ENCODE peak calls at places on chromosome 18, in eight cellular contexts. One of them, this sample, is unnamed.

GRCh38 chr18:14089176-14089575 is 43.1 kb downstream of the ZNF519 start:
- DNase-seq in C1 segment of cervical spinal cord: no peak
- DNase-seq in naive B cell: no peak
- DNase-seq in AG08396: no peak
- DNase-seq in activated T-helper 1 cell treated with Interleukin-2 at 50 U/mL for 16 hours: no peak
- DNase-seq in epithelial cell of esophagus: no peak
- DNase-seq in HAP-1: no peak
- DNase-seq in activated T-cell treated with anti-CD3 and anti-CD28 coated beads for 4 hours: no peak
- DNase-seq in this sample: no peak

GRCh38 chr18:62339106-62339988 is 14.2 kb downstream of the TNFRSF11A start:
- DNase-seq in C1 segment of cervical spinal cord: no peak
- DNase-seq in naive B cell: no peak
- DNase-seq in AG08396: peak; percentile 49
- DNase-seq in activated T-helper 1 cell treated with Interleukin-2 at 50 U/mL for 16 hours: no peak
- DNase-seq in epithelial cell of esophagus: peak; percentile 81
- DNase-seq in HAP-1: no peak
- DNase-seq in activated T-cell treated with anti-CD3 and anti-CD28 coated beads for 4 hours: no peak
- DNase-seq in this sample: no peak

GRCh38 chr18:24837065-24837464 is 376.6 kb downstream of the HRH4 start:
- DNase-seq in C1 segment of cervical spinal cord: no peak
- DNase-seq in naive B cell: no peak
- DNase-seq in AG08396: peak; percentile 70
- DNase-seq in activated T-helper 1 cell treated with Interleukin-2 at 50 U/mL for 16 hours: no peak
- DNase-seq in epithelial cell of esophagus: peak; percentile 4
- DNase-seq in HAP-1: no peak
- DNase-seq in activated T-cell treated with anti-CD3 and anti-CD28 coated beads for 4 hours: no peak
- DNase-seq in this sample: peak; percentile 16

GRCh38 chr18:71450258-71450657 is 1093.9 kb downstream of the CBLN2 start:
- DNase-seq in C1 segment of cervical spinal cord: no peak
- DNase-seq in naive B cell: no peak
- DNase-seq in AG08396: no peak
- DNase-seq in activated T-helper 1 cell treated with Interleukin-2 at 50 U/mL for 16 hours: no peak
- DNase-seq in epithelial cell of esophagus: no peak
- DNase-seq in HAP-1: no peak
- DNase-seq in activated T-cell treated with anti-CD3 and anti-CD28 coated beads for 4 hours: no peak
- DNase-seq in this sample: no peak

GRCh38 chr18:26865557-26865956 is at the start of gene AQP4:
- DNase-seq in C1 segment of cervical spinal cord: no peak
- DNase-seq in naive B cell: no peak
- DNase-seq in AG08396: no peak
- DNase-seq in activated T-helper 1 cell treated with Interleukin-2 at 50 U/mL for 16 hours: no peak
- DNase-seq in epithelial cell of esophagus: no peak
- DNase-seq in HAP-1: peak; percentile 18
- DNase-seq in activated T-cell treated with anti-CD3 and anti-CD28 coated beads for 4 hours: no peak
- DNase-seq in this sample: no peak

GRCh38 chr18:57697434-57697833 is 75.8 kb upstream of the NARS1 start:
- DNase-seq in C1 segment of cervical spinal cord: no peak
- DNase-seq in naive B cell: no peak
- DNase-seq in AG08396: no peak
- DNase-seq in activated T-helper 1 cell treated with Interleukin-2 at 50 U/mL for 16 hours: no peak
- DNase-seq in epithelial cell of esophagus: no peak
- DNase-seq in HAP-1: no peak
- DNase-seq in activated T-cell treated with anti-CD3 and anti-CD28 coated beads for 4 hours: no peak
- DNase-seq in this sample: no peak

GRCh38 chr18:67354692-67355091 is 161.8 kb downstream of the DSEL start:
- DNase-seq in C1 segment of cervical spinal cord: no peak
- DNase-seq in naive B cell: no peak
- DNase-seq in AG08396: no peak
- DNase-seq in activated T-helper 1 cell treated with Interleukin-2 at 50 U/mL for 16 hours: no peak
- DNase-seq in epithelial cell of esophagus: no peak
- DNase-seq in HAP-1: no peak
- DNase-seq in activated T-cell treated with anti-CD3 and anti-CD28 coated beads for 4 hours: no peak
- DNase-seq in this sample: no peak

GRCh38 chr18:79640875-79641274 is 38.7 kb upstream of the CTDP1 start:
- DNase-seq in C1 segment of cervical spinal cord: no peak
- DNase-seq in naive B cell: no peak
- DNase-seq in AG08396: no peak
- DNase-seq in activated T-helper 1 cell treated with Interleukin-2 at 50 U/mL for 16 hours: no peak
- DNase-seq in epithelial cell of esophagus: no peak
- DNase-seq in HAP-1: no peak
- DNase-seq in activated T-cell treated with anti-CD3 and anti-CD28 coated beads for 4 hours: no peak
- DNase-seq in this sample: no peak

GRCh38 chr18:48826806-48827205 is 124.0 kb downstream of the SMAD7 start:
- DNase-seq in C1 segment of cervical spinal cord: no peak
- DNase-seq in naive B cell: no peak
- DNase-seq in AG08396: no peak
- DNase-seq in activated T-helper 1 cell treated with Interleukin-2 at 50 U/mL for 16 hours: no peak
- DNase-seq in epithelial cell of esophagus: no peak
- DNase-seq in HAP-1: peak; percentile 2
- DNase-seq in activated T-cell treated with anti-CD3 and anti-CD28 coated beads for 4 hours: no peak
- DNase-seq in this sample: no peak

GRCh38 chr18:44423826-44424225 is 256.9 kb upstream of the SETBP1 start:
- DNase-seq in C1 segment of cervical spinal cord: no peak
- DNase-seq in naive B cell: no peak
- DNase-seq in AG08396: no peak
- DNase-seq in activated T-helper 1 cell treated with Interleukin-2 at 50 U/mL for 16 hours: no peak
- DNase-seq in epithelial cell of esophagus: no peak
- DNase-seq in HAP-1: no peak
- DNase-seq in activated T-cell treated with anti-CD3 and anti-CD28 coated beads for 4 hours: no peak
- DNase-seq in this sample: no peak

GRCh38 chr18:77234504-77235365 is 14.9 kb upstream of the GALR1 start:
- DNase-seq in C1 segment of cervical spinal cord: no peak
- DNase-seq in naive B cell: no peak
- DNase-seq in AG08396: no peak
- DNase-seq in activated T-helper 1 cell treated with Interleukin-2 at 50 U/mL for 16 hours: no peak
- DNase-seq in epithelial cell of esophagus: no peak
- DNase-seq in HAP-1: no peak
- DNase-seq in activated T-cell treated with anti-CD3 and anti-CD28 coated beads for 4 hours: no peak
- DNase-seq in this sample: no peak

GRCh38 chr18:58870621-58871020 is 5.9 kb downstream of the ZNF532 start:
- DNase-seq in C1 segment of cervical spinal cord: no peak
- DNase-seq in naive B cell: no peak
- DNase-seq in AG08396: no peak
- DNase-seq in activated T-helper 1 cell treated with Interleukin-2 at 50 U/mL for 16 hours: no peak
- DNase-seq in epithelial cell of esophagus: no peak
- DNase-seq in HAP-1: no peak
- DNase-seq in activated T-cell treated with anti-CD3 and anti-CD28 coated beads for 4 hours: no peak
- DNase-seq in this sample: no peak

GRCh38 chr18:23585897-23586248 is 433 bp downstream of the NPC1 start:
- DNase-seq in C1 segment of cervical spinal cord: no peak
- DNase-seq in naive B cell: no peak
- DNase-seq in AG08396: no peak
- DNase-seq in activated T-helper 1 cell treated with Interleukin-2 at 50 U/mL for 16 hours: no peak
- DNase-seq in epithelial cell of esophagus: no peak
- DNase-seq in HAP-1: no peak
- DNase-seq in activated T-cell treated with anti-CD3 and anti-CD28 coated beads for 4 hours: no peak
- DNase-seq in this sample: no peak

GRCh38 chr18:32425466-32425865 is 45.2 kb downstream of the GAREM1 start:
- DNase-seq in C1 segment of cervical spinal cord: no peak
- DNase-seq in naive B cell: no peak
- DNase-seq in AG08396: peak; percentile 4
- DNase-seq in activated T-helper 1 cell treated with Interleukin-2 at 50 U/mL for 16 hours: no peak
- DNase-seq in epithelial cell of esophagus: peak; percentile 53
- DNase-seq in HAP-1: no peak
- DNase-seq in activated T-cell treated with anti-CD3 and anti-CD28 coated beads for 4 hours: no peak
- DNase-seq in this sample: no peak

GRCh38 chr18:3056311-3056710 is 43.4 kb upstream of the LPIN2 start:
- DNase-seq in C1 segment of cervical spinal cord: no peak
- DNase-seq in naive B cell: no peak
- DNase-seq in AG08396: no peak
- DNase-seq in activated T-helper 1 cell treated with Interleukin-2 at 50 U/mL for 16 hours: no peak
- DNase-seq in epithelial cell of esophagus: no peak
- DNase-seq in HAP-1: no peak
- DNase-seq in activated T-cell treated with anti-CD3 and anti-CD28 coated beads for 4 hours: no peak
- DNase-seq in this sample: no peak

GRCh38 chr18:41906528-41907256 is 48.3 kb upstream of the PIK3C3 start:
- DNase-seq in C1 segment of cervical spinal cord: no peak
- DNase-seq in naive B cell: peak; percentile 21
- DNase-seq in AG08396: peak; percentile 39
- DNase-seq in activated T-helper 1 cell treated with Interleukin-2 at 50 U/mL for 16 hours: no peak
- DNase-seq in epithelial cell of esophagus: peak; percentile 68
- DNase-seq in HAP-1: peak; percentile 12
- DNase-seq in activated T-cell treated with anti-CD3 and anti-CD28 coated beads for 4 hours: peak; percentile 0
- DNase-seq in this sample: peak; percentile 32

GRCh38 chr18:48723837-48724236 is 185.0 kb downstream of the CTIF start:
- DNase-seq in C1 segment of cervical spinal cord: no peak
- DNase-seq in naive B cell: no peak
- DNase-seq in AG08396: no peak
- DNase-seq in activated T-helper 1 cell treated with Interleukin-2 at 50 U/mL for 16 hours: no peak
- DNase-seq in epithelial cell of esophagus: no peak
- DNase-seq in HAP-1: no peak
- DNase-seq in activated T-cell treated with anti-CD3 and anti-CD28 coated beads for 4 hours: no peak
- DNase-seq in this sample: no peak

GRCh38 chr18:25392199-25392598 is 40.2 kb upstream of the ZNF521 start:
- DNase-seq in C1 segment of cervical spinal cord: no peak
- DNase-seq in naive B cell: no peak
- DNase-seq in AG08396: no peak
- DNase-seq in activated T-helper 1 cell treated with Interleukin-2 at 50 U/mL for 16 hours: no peak
- DNase-seq in epithelial cell of esophagus: no peak
- DNase-seq in HAP-1: no peak
- DNase-seq in activated T-cell treated with anti-CD3 and anti-CD28 coated beads for 4 hours: no peak
- DNase-seq in this sample: no peak

GRCh38 chr18:34626404-34627137 is 83.5 kb upstream of the DTNA start:
- DNase-seq in C1 segment of cervical spinal cord: no peak
- DNase-seq in naive B cell: no peak
- DNase-seq in AG08396: no peak
- DNase-seq in activated T-helper 1 cell treated with Interleukin-2 at 50 U/mL for 16 hours: no peak
- DNase-seq in epithelial cell of esophagus: peak; percentile 39
- DNase-seq in HAP-1: no peak
- DNase-seq in activated T-cell treated with anti-CD3 and anti-CD28 coated beads for 4 hours: no peak
- DNase-seq in this sample: no peak

GRCh38 chr18:77131100-77131651 is 1.4 kb downstream of the MBP start:
- DNase-seq in C1 segment of cervical spinal cord: no peak
- DNase-seq in naive B cell: peak; percentile 44
- DNase-seq in AG08396: no peak
- DNase-seq in activated T-helper 1 cell treated with Interleukin-2 at 50 U/mL for 16 hours: no peak
- DNase-seq in epithelial cell of esophagus: peak; percentile 30
- DNase-seq in HAP-1: peak; percentile 43
- DNase-seq in activated T-cell treated with anti-CD3 and anti-CD28 coated beads for 4 hours: peak; percentile 61
- DNase-seq in this sample: no peak

GRCh38 chr18:27942706-27943105 is 234.2 kb downstream of the CDH2 start:
- DNase-seq in C1 segment of cervical spinal cord: no peak
- DNase-seq in naive B cell: no peak
- DNase-seq in AG08396: no peak
- DNase-seq in activated T-helper 1 cell treated with Interleukin-2 at 50 U/mL for 16 hours: no peak
- DNase-seq in epithelial cell of esophagus: peak; percentile 70
- DNase-seq in HAP-1: no peak
- DNase-seq in activated T-cell treated with anti-CD3 and anti-CD28 coated beads for 4 hours: no peak
- DNase-seq in this sample: no peak

GRCh38 chr18:6982398-6982797 is 135.2 kb downstream of the LAMA1 start:
- DNase-seq in C1 segment of cervical spinal cord: no peak
- DNase-seq in naive B cell: no peak
- DNase-seq in AG08396: no peak
- DNase-seq in activated T-helper 1 cell treated with Interleukin-2 at 50 U/mL for 16 hours: no peak
- DNase-seq in epithelial cell of esophagus: no peak
- DNase-seq in HAP-1: no peak
- DNase-seq in activated T-cell treated with anti-CD3 and anti-CD28 coated beads for 4 hours: no peak
- DNase-seq in this sample: no peak

GRCh38 chr18:59691046-59691395 is 6.2 kb downstream of the CCBE1 start:
- DNase-seq in C1 segment of cervical spinal cord: no peak
- DNase-seq in naive B cell: no peak
- DNase-seq in AG08396: peak; percentile 59
- DNase-seq in activated T-helper 1 cell treated with Interleukin-2 at 50 U/mL for 16 hours: no peak
- DNase-seq in epithelial cell of esophagus: peak; percentile 86
- DNase-seq in HAP-1: no peak
- DNase-seq in activated T-cell treated with anti-CD3 and anti-CD28 coated beads for 4 hours: no peak
- DNase-seq in this sample: no peak

GRCh38 chr18:47260138-47260923 is 8.9 kb upstream of the SKOR2 start:
- DNase-seq in C1 segment of cervical spinal cord: no peak
- DNase-seq in naive B cell: no peak
- DNase-seq in AG08396: peak; percentile 74
- DNase-seq in activated T-helper 1 cell treated with Interleukin-2 at 50 U/mL for 16 hours: no peak
- DNase-seq in epithelial cell of esophagus: peak; percentile 66
- DNase-seq in HAP-1: peak; percentile 75
- DNase-seq in activated T-cell treated with anti-CD3 and anti-CD28 coated beads for 4 hours: no peak
- DNase-seq in this sample: no peak

GRCh38 chr18:5600376-5601071 is 56.7 kb upstream of the EPB41L3 start:
- DNase-seq in C1 segment of cervical spinal cord: no peak
- DNase-seq in naive B cell: no peak
- DNase-seq in AG08396: no peak
- DNase-seq in activated T-helper 1 cell treated with Interleukin-2 at 50 U/mL for 16 hours: no peak
- DNase-seq in epithelial cell of esophagus: no peak
- DNase-seq in HAP-1: no peak
- DNase-seq in activated T-cell treated with anti-CD3 and anti-CD28 coated beads for 4 hours: no peak
- DNase-seq in this sample: no peak

GRCh38 chr18:67514465-67514864 is 2.1 kb downstream of the DSEL start:
- DNase-seq in C1 segment of cervical spinal cord: no peak
- DNase-seq in naive B cell: no peak
- DNase-seq in AG08396: no peak
- DNase-seq in activated T-helper 1 cell treated with Interleukin-2 at 50 U/mL for 16 hours: no peak
- DNase-seq in epithelial cell of esophagus: no peak
- DNase-seq in HAP-1: no peak
- DNase-seq in activated T-cell treated with anti-CD3 and anti-CD28 coated beads for 4 hours: no peak
- DNase-seq in this sample: no peak

GRCh38 chr18:12377556-12378553 is 828 bp upstream of the AFG3L2 start:
- DNase-seq in C1 segment of cervical spinal cord: no peak
- DNase-seq in naive B cell: no peak
- DNase-seq in AG08396: peak; percentile 98
- DNase-seq in activated T-helper 1 cell treated with Interleukin-2 at 50 U/mL for 16 hours: no peak
- DNase-seq in epithelial cell of esophagus: peak; percentile 99
- DNase-seq in HAP-1: no peak
- DNase-seq in activated T-cell treated with anti-CD3 and anti-CD28 coated beads for 4 hours: no peak
- DNase-seq in this sample: no peak

GRCh38 chr18:37235583-37235982 is 330.0 kb downstream of the CELF4 start:
- DNase-seq in C1 segment of cervical spinal cord: no peak
- DNase-seq in naive B cell: no peak
- DNase-seq in AG08396: no peak
- DNase-seq in activated T-helper 1 cell treated with Interleukin-2 at 50 U/mL for 16 hours: no peak
- DNase-seq in epithelial cell of esophagus: no peak
- DNase-seq in HAP-1: no peak
- DNase-seq in activated T-cell treated with anti-CD3 and anti-CD28 coated beads for 4 hours: no peak
- DNase-seq in this sample: no peak